ENCODE peak calls at places on chromosomes 11 and 22, in six cellular contexts. One of them, this sample, is unnamed.

GRCh38 chr22:45511847-45512261 is 9.2 kb downstream of the FBLN1 start:
- DNase-seq in kidney: peak
- DNase-seq in activated B cell treated with CpG ODN at 0.5 μM for 24 hours: no peak
- DNase-seq in brain microvascular endothelial cell: peak
- DNase-seq in heart right ventricle: peak
- DNase-seq in B cell: no peak
- DNase-seq in this sample: no peak

GRCh38 chr11:11980841-11981308 is 27.6 kb downstream of the DKK3 start:
- DNase-seq in B cell: no peak
- DNase-seq in activated B cell treated with CpG ODN at 0.5 μM for 24 hours: no peak
- DNase-seq in brain microvascular endothelial cell: no peak
- DNase-seq in kidney: no peak
- DNase-seq in heart right ventricle: no peak
- DNase-seq in this sample: no peak

GRCh38 chr11:35781342-35782171 is 119.0 kb downstream of the TRIM44 start:
- DNase-seq in kidney: no peak
- DNase-seq in heart right ventricle: no peak
- DNase-seq in B cell: no peak
- DNase-seq in brain microvascular endothelial cell: peak
- DNase-seq in activated B cell treated with CpG ODN at 0.5 μM for 24 hours: no peak
- DNase-seq in this sample: no peak

GRCh38 chr22:49350441-49351121 is 477.1 kb downstream of the BRD1 start:
- DNase-seq in B cell: no peak
- DNase-seq in kidney: peak
- DNase-seq in heart right ventricle: no peak
- DNase-seq in activated B cell treated with CpG ODN at 0.5 μM for 24 hours: no peak
- DNase-seq in brain microvascular endothelial cell: no peak
- DNase-seq in this sample: no peak

GRCh38 chr11:14764899-14765527 is 121.4 kb downstream of the PDE3B start:
- DNase-seq in B cell: peak
- DNase-seq in kidney: no peak
- DNase-seq in brain microvascular endothelial cell: peak
- DNase-seq in activated B cell treated with CpG ODN at 0.5 μM for 24 hours: no peak
- DNase-seq in heart right ventricle: no peak
- DNase-seq in this sample: peak

GRCh38 chr11:111911563-111912401 is at the start of gene CRYAB:
- DNase-seq in kidney: peak
- DNase-seq in activated B cell treated with CpG ODN at 0.5 μM for 24 hours: no peak
- DNase-seq in B cell: no peak
- DNase-seq in brain microvascular endothelial cell: peak
- DNase-seq in heart right ventricle: peak
- DNase-seq in this sample: no peak

GRCh38 chr11:121664144-121664543 is 211.4 kb upstream of the SORL1-AS1 start:
- DNase-seq in heart right ventricle: no peak
- DNase-seq in kidney: no peak
- DNase-seq in brain microvascular endothelial cell: no peak
- DNase-seq in B cell: no peak
- DNase-seq in activated B cell treated with CpG ODN at 0.5 μM for 24 hours: no peak
- DNase-seq in this sample: no peak

GRCh38 chr11:76783901-76784813 is 1.0 kb downstream of the TSKU start:
- DNase-seq in B cell: no peak
- DNase-seq in brain microvascular endothelial cell: peak
- DNase-seq in activated B cell treated with CpG ODN at 0.5 μM for 24 hours: no peak
- DNase-seq in heart right ventricle: peak
- DNase-seq in kidney: peak
- DNase-seq in this sample: no peak

GRCh38 chr11:62922653-62923371 is 1.6 kb upstream of the CHRM1 start:
- DNase-seq in kidney: peak
- DNase-seq in heart right ventricle: no peak
- DNase-seq in B cell: no peak
- DNase-seq in brain microvascular endothelial cell: no peak
- DNase-seq in activated B cell treated with CpG ODN at 0.5 μM for 24 hours: no peak
- DNase-seq in this sample: peak

GRCh38 chr22:17135153-17135760 is 14.1 kb upstream of the TMEM121B start:
- DNase-seq in heart right ventricle: no peak
- DNase-seq in B cell: no peak
- DNase-seq in brain microvascular endothelial cell: no peak
- DNase-seq in kidney: no peak
- DNase-seq in activated B cell treated with CpG ODN at 0.5 μM for 24 hours: no peak
- DNase-seq in this sample: no peak

GRCh38 chr22:43978558-43978957 is 23.3 kb downstream of the SAMM50 start:
- DNase-seq in B cell: no peak
- DNase-seq in heart right ventricle: no peak
- DNase-seq in activated B cell treated with CpG ODN at 0.5 μM for 24 hours: no peak
- DNase-seq in brain microvascular endothelial cell: no peak
- DNase-seq in kidney: no peak
- DNase-seq in this sample: no peak

GRCh38 chr22:49828599-49828965 is 909 bp upstream of the BRD1 start:
- DNase-seq in B cell: no peak
- DNase-seq in kidney: peak
- DNase-seq in brain microvascular endothelial cell: no peak
- DNase-seq in heart right ventricle: no peak
- DNase-seq in activated B cell treated with CpG ODN at 0.5 μM for 24 hours: no peak
- DNase-seq in this sample: no peak

GRCh38 chr11:100637706-100638105 is 49.4 kb upstream of the ARHGAP42 start:
- DNase-seq in heart right ventricle: no peak
- DNase-seq in B cell: no peak
- DNase-seq in brain microvascular endothelial cell: no peak
- DNase-seq in kidney: no peak
- DNase-seq in activated B cell treated with CpG ODN at 0.5 μM for 24 hours: no peak
- DNase-seq in this sample: no peak

GRCh38 chr11:18394928-18395734 is 768 bp downstream of the LDHA start:
- DNase-seq in heart right ventricle: no peak
- DNase-seq in activated B cell treated with CpG ODN at 0.5 μM for 24 hours: peak
- DNase-seq in B cell: no peak
- DNase-seq in kidney: no peak
- DNase-seq in brain microvascular endothelial cell: peak
- DNase-seq in this sample: peak

GRCh38 chr11:35030716-35031213 is 108.2 kb upstream of the CD44 start:
- DNase-seq in kidney: no peak
- DNase-seq in heart right ventricle: peak
- DNase-seq in B cell: no peak
- DNase-seq in brain microvascular endothelial cell: peak
- DNase-seq in activated B cell treated with CpG ODN at 0.5 μM for 24 hours: no peak
- DNase-seq in this sample: peak

GRCh38 chr22:50526849-50527801 is 1.7 kb upstream of the SCO2 start:
- DNase-seq in heart right ventricle: peak
- DNase-seq in kidney: peak
- DNase-seq in activated B cell treated with CpG ODN at 0.5 μM for 24 hours: no peak
- DNase-seq in brain microvascular endothelial cell: no peak
- DNase-seq in B cell: no peak
- DNase-seq in this sample: peak

GRCh38 chr11:64428685-64429084 is 69.7 kb downstream of the RPS6KA4 start:
- DNase-seq in kidney: peak
- DNase-seq in B cell: no peak
- DNase-seq in brain microvascular endothelial cell: no peak
- DNase-seq in heart right ventricle: no peak
- DNase-seq in activated B cell treated with CpG ODN at 0.5 μM for 24 hours: no peak
- DNase-seq in this sample: no peak

GRCh38 chr22:45626198-45626651 is 45.4 kb upstream of the ATXN10 start:
- DNase-seq in brain microvascular endothelial cell: no peak
- DNase-seq in kidney: peak
- DNase-seq in B cell: no peak
- DNase-seq in heart right ventricle: no peak
- DNase-seq in activated B cell treated with CpG ODN at 0.5 μM for 24 hours: no peak
- DNase-seq in this sample: no peak

GRCh38 chr22:19731736-19732135 is 8.4 kb downstream of the GP1BB start:
- DNase-seq in brain microvascular endothelial cell: no peak
- DNase-seq in B cell: no peak
- DNase-seq in heart right ventricle: no peak
- DNase-seq in activated B cell treated with CpG ODN at 0.5 μM for 24 hours: no peak
- DNase-seq in kidney: no peak
- DNase-seq in this sample: no peak

GRCh38 chr22:37248251-37248650 is 4.2 kb upstream of the RAC2 start:
- DNase-seq in activated B cell treated with CpG ODN at 0.5 μM for 24 hours: no peak
- DNase-seq in brain microvascular endothelial cell: no peak
- DNase-seq in heart right ventricle: no peak
- DNase-seq in B cell: no peak
- DNase-seq in kidney: no peak
- DNase-seq in this sample: peak

GRCh38 chr11:97770570-97770969 is 1250.2 kb upstream of the CNTN5 start:
- DNase-seq in heart right ventricle: no peak
- DNase-seq in brain microvascular endothelial cell: no peak
- DNase-seq in activated B cell treated with CpG ODN at 0.5 μM for 24 hours: no peak
- DNase-seq in B cell: no peak
- DNase-seq in kidney: no peak
- DNase-seq in this sample: no peak

GRCh38 chr11:74766905-74767304 is 18.3 kb downstream of the RNF169 start:
- DNase-seq in brain microvascular endothelial cell: no peak
- DNase-seq in activated B cell treated with CpG ODN at 0.5 μM for 24 hours: no peak
- DNase-seq in heart right ventricle: no peak
- DNase-seq in B cell: no peak
- DNase-seq in kidney: no peak
- DNase-seq in this sample: no peak
- TF ChIP-seq CTCF in brain microvascular endothelial cell: no peak
- TF ChIP-seq CTCF in activated B cell treated with CpG ODN at 0.5 μM for 24 hours: no peak
- TF ChIP-seq CTCF in heart right ventricle: no peak
- TF ChIP-seq CTCF in B cell: no peak
- TF ChIP-seq CTCF in kidney: no peak
- TF ChIP-seq CTCF in this sample: no peak

GRCh38 chr11:123956752-123957151 is 13.1 kb upstream of the OR6T1 start:
- DNase-seq in kidney: no peak
- DNase-seq in B cell: no peak
- DNase-seq in brain microvascular endothelial cell: no peak
- DNase-seq in activated B cell treated with CpG ODN at 0.5 μM for 24 hours: no peak
- DNase-seq in heart right ventricle: no peak
- DNase-seq in this sample: no peak
- TF ChIP-seq CTCF in kidney: no peak
- TF ChIP-seq CTCF in B cell: no peak
- TF ChIP-seq CTCF in brain microvascular endothelial cell: no peak
- TF ChIP-seq CTCF in activated B cell treated with CpG ODN at 0.5 μM for 24 hours: no peak
- TF ChIP-seq CTCF in heart right ventricle: no peak
- TF ChIP-seq CTCF in this sample: no peak

GRCh38 chr11:65434667-65435179 is 12.1 kb downstream of the NEAT1 start:
- DNase-seq in kidney: no peak
- DNase-seq in heart right ventricle: no peak
- DNase-seq in brain microvascular endothelial cell: no peak
- DNase-seq in activated B cell treated with CpG ODN at 0.5 μM for 24 hours: no peak
- DNase-seq in B cell: no peak
- DNase-seq in this sample: no peak
- TF ChIP-seq CTCF in kidney: no peak
- TF ChIP-seq CTCF in heart right ventricle: no peak
- TF ChIP-seq CTCF in brain microvascular endothelial cell: no peak
- TF ChIP-seq CTCF in activated B cell treated with CpG ODN at 0.5 μM for 24 hours: no peak
- TF ChIP-seq CTCF in B cell: no peak
- TF ChIP-seq CTCF in this sample: no peak

GRCh38 chr11:125380756-125381445 is 115.2 kb downstream of the FEZ1 start:
- DNase-seq in kidney: peak
- DNase-seq in B cell: no peak
- DNase-seq in heart right ventricle: no peak
- DNase-seq in brain microvascular endothelial cell: no peak
- DNase-seq in activated B cell treated with CpG ODN at 0.5 μM for 24 hours: no peak
- DNase-seq in this sample: no peak

GRCh38 chr11:125378083-125378482 is 118.0 kb downstream of the FEZ1 start:
- DNase-seq in kidney: no peak
- DNase-seq in brain microvascular endothelial cell: no peak
- DNase-seq in activated B cell treated with CpG ODN at 0.5 μM for 24 hours: no peak
- DNase-seq in B cell: no peak
- DNase-seq in heart right ventricle: no peak
- DNase-seq in this sample: no peak

GRCh38 chr11:125379565-125380343 is 116.3 kb downstream of the FEZ1 start:
- DNase-seq in kidney: peak
- DNase-seq in B cell: no peak
- DNase-seq in brain microvascular endothelial cell: no peak
- DNase-seq in activated B cell treated with CpG ODN at 0.5 μM for 24 hours: no peak
- DNase-seq in heart right ventricle: no peak
- DNase-seq in this sample: no peak

GRCh38 chr11:125376856-125377255 is 119.2 kb downstream of the FEZ1 start:
- DNase-seq in heart right ventricle: no peak
- DNase-seq in B cell: no peak
- DNase-seq in kidney: no peak
- DNase-seq in brain microvascular endothelial cell: no peak
- DNase-seq in activated B cell treated with CpG ODN at 0.5 μM for 24 hours: no peak
- DNase-seq in this sample: no peak

DNA sequence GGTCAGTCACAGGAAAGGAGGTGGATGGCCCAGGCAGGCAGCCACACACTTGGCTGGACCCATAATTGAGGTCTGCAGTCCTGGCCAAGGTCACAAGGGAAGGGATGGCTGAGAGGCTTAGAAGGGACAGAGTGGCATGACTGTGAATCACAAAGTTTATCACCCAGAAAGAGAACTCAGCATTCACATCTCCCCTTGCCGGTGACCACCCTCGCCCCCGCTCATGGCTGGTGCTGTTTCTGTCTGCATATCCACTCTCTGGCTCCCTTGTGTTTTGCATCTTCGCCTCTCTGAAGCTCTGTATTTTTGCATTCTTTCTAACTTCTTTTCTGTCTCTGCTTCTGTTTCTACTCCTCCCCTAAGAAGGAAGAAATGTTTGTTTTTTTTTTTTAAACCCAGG is 117.5 kb downstream of the FEZ1 start:
- DNase-seq in heart right ventricle: no peak
- DNase-seq in brain microvascular endothelial cell: no peak
- DNase-seq in kidney: peak
- DNase-seq in activated B cell treated with CpG ODN at 0.5 μM for 24 hours: no peak
- DNase-seq in B cell: no peak
- DNase-seq in this sample: no peak
- TF ChIP-seq CTCF in heart right ventricle: no peak
- TF ChIP-seq CTCF in brain microvascular endothelial cell: no peak
- TF ChIP-seq CTCF in kidney: no peak
- TF ChIP-seq CTCF in activated B cell treated with CpG ODN at 0.5 μM for 24 hours: no peak
- TF ChIP-seq CTCF in B cell: no peak
- TF ChIP-seq CTCF in this sample: no peak

DNA sequence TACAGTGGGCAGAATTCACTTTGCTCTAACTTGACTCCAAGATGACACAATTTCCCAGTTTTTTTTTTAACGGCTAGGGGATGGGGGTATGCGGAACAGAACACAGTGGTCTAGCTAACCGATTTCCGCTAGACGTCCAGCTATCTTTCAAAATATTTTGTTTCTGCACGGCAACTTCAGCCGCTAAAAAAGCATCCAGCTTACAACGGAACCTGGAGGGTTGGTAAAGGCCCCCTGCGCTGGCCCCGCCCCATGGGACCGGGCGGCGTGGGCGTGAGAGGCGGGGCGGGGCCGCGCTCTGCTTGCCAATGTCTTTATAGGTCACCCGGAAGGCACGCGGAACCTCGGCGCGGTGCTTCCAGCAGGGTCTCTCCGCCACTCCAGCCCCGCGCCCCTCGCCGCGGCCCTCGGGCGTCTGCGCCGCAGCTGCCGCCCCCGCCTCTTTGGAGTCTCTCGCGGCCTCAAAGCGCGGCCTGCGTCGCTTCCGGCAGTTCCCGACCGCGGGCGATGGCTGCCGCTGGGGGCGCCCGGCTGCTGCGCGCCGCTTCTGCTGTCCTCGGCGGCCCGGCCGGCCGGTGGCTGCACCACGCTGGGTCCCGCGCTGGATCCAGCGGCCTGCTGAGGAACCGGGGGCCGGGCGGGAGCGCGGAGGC is at the start of gene FDX1:
- DNase-seq in kidney: peak
- DNase-seq in brain microvascular endothelial cell: peak
- DNase-seq in heart right ventricle: peak
- DNase-seq in activated B cell treated with CpG ODN at 0.5 μM for 24 hours: peak
- DNase-seq in B cell: peak
- DNase-seq in this sample: peak
- TF ChIP-seq CTCF in kidney: peak
- TF ChIP-seq CTCF in brain microvascular endothelial cell: peak
- TF ChIP-seq CTCF in heart right ventricle: peak
- TF ChIP-seq CTCF in activated B cell treated with CpG ODN at 0.5 μM for 24 hours: no peak
- TF ChIP-seq CTCF in B cell: peak
- TF ChIP-seq CTCF in this sample: peak

This sample was measured in activated CD8-positive, alpha-beta T cell treated with anti-CD3 and anti-CD28 coated beads for 36 hours.